ENCODE peak calls at places on chromosomes 13 and 19, in nine cellular contexts. O is dorsolateral prefrontal cortex, A is colonic mucosa, Z is pancreas, R is cardiac fibroblast, S is lower lobe of right lung, Q is H1, Y is stomach, X is PC-3. P is an unnamed sample.

GRCh38 chr13:48506092-48506701 is 26.7 kb downstream of the RCBTB2 start:
- DNase-seq in X (no peak), S (no peak), Q (no peak), A (no peak), O (no peak), Z (no peak), R (no peak), Y (no peak), P (no peak)

GRCh38 chr13:44978328-44978727 is 10.9 kb downstream of the NUFIP1 start:
- DNase-seq in O (no peak), A (no peak), X (no peak), Q (no peak), Z (no peak), S (no peak), Y (no peak), R (no peak), P (no peak)

GRCh38 chr19:43662487-43662886 is 7.5 kb downstream of the PLAUR start:
- DNase-seq in O (no peak), S (no peak), X (peak), Z (no peak), Y (no peak), R (peak), Q (no peak), A (no peak), P (no peak)

GRCh38 chr13:99281811-99282263 is 23.7 kb upstream of the GPR18 start:
- DNase-seq in Y (peak), O (no peak), Z (peak), X (no peak), Q (no peak), R (no peak), S (peak), A (peak), P (no peak)

GRCh38 chr13:107373551-107373950 is 805.6 kb upstream of the ARGLU1 start:
- DNase-seq in R (peak), X (peak), Z (no peak), S (no peak), A (no peak), Y (no peak), O (no peak), Q (no peak), P (peak)

GRCh38 chr19:47226426-47227346 is 4.3 kb downstream of the BBC3 start:
- DNase-seq in S (peak), R (peak), X (peak), O (peak), A (peak), Q (no peak), Z (peak), Y (peak), P (peak)

GRCh38 chr13:43864921-43865320 is 14.6 kb downstream of the CCDC122 start:
- DNase-seq in Z (no peak), R (no peak), Y (no peak), O (no peak), X (peak), A (no peak), S (no peak), Q (no peak), P (no peak)

GRCh38 chr19:35167251-35168119 is 12.9 kb downstream of the FXYD5 start:
- DNase-seq in X (no peak), Q (no peak), R (no peak), Y (no peak), Z (no peak), O (no peak), A (no peak), S (no peak), P (no peak)

GRCh38 chr13:113538689-113539058 is 45.9 kb upstream of the TFDP1 start:
- DNase-seq in Q (no peak), R (no peak), X (peak), A (no peak), Z (no peak), Y (no peak), O (no peak), S (peak), P (no peak)

GRCh38 chr19:56477429-56478338 is 539 bp upstream of the ZNF667 start:
- DNase-seq in A (peak), O (peak), Q (peak), S (peak), Z (peak), Y (peak), X (peak), R (peak), P (peak)

GRCh38 chr19:35346193-35347052 is 1.3 kb upstream of the FFAR1 start:
- DNase-seq in Q (no peak), Y (peak), A (peak), O (peak), R (no peak), Z (no peak), S (peak), X (no peak), P (no peak)

GRCh38 chr13:21074601-21075302 is 13.4 kb upstream of the LATS2 start:
- DNase-seq in Z (no peak), O (no peak), S (no peak), R (peak), Q (no peak), A (no peak), Y (no peak), X (no peak), P (peak)

GRCh38 chr19:13718733-13719132 is 45.6 kb upstream of the MRI1 start:
- DNase-seq in O (peak), A (peak), Y (no peak), Z (no peak), Q (peak), S (no peak), X (peak), R (peak), P (peak)

GRCh38 chr13:103222683-103223082 is 156.5 kb upstream of the SLC10A2 start:
- DNase-seq in O (no peak), S (no peak), Q (no peak), Y (no peak), A (no peak), X (no peak), R (no peak), Z (no peak), P (no peak)

GRCh38 chr13:69579351-69579750 is 528.3 kb upstream of the ATXN8OS start:
- DNase-seq in S (no peak), Z (no peak), Y (no peak), Q (no peak), O (no peak), X (peak), R (no peak), A (no peak), P (peak)

GRCh38 chr19:8132858-8133458 is 16.4 kb downstream of the FBN3 start:
- DNase-seq in Y (no peak), X (peak), S (no peak), R (no peak), O (no peak), A (no peak), Q (no peak), Z (no peak), P (no peak)

GRCh38 chr19:51687791-51688664 is 5.1 kb upstream of the SPACA6 start:
- DNase-seq in X (peak), Z (peak), Q (no peak), A (peak), S (peak), O (peak), Y (peak), R (peak), P (peak)

GRCh38 chr19:13089139-13089856 is 13.4 kb downstream of the LYL1 start:
- DNase-seq in Z (no peak), Y (no peak), R (no peak), X (peak), A (no peak), Q (no peak), O (no peak), S (no peak), P (no peak)

GRCh38 chr13:109545964-109546363 is 240.4 kb downstream of the IRS2 start:
- DNase-seq in O (no peak), S (no peak), Y (no peak), R (no peak), A (no peak), Q (no peak), Z (no peak), X (no peak), P (no peak)

GRCh38 chr19:16470541-16470910 is 1.2 kb downstream of the EPS15L1 start:
- DNase-seq in Q (no peak), O (no peak), Y (no peak), S (no peak), R (peak), Z (no peak), X (peak), A (no peak), P (no peak)

GRCh38 chr13:82615043-82615442 is 1267.2 kb downstream of the SLITRK1 start:
- DNase-seq in A (no peak), X (no peak), Q (no peak), R (no peak), Y (no peak), S (no peak), Z (no peak), O (no peak), P (no peak)

GRCh38 chr19:41308450-41309224 is 1.3 kb upstream of the CCDC97 start:
- DNase-seq in A (peak), Y (peak), O (peak), S (peak), X (peak), Z (peak), R (peak), Q (peak), P (peak)
- H3K4me3 ChIP-seq in A (peak), Y (peak), O (peak), S (peak), X (no peak), Z (peak), R (no peak), Q (no peak), P (peak)

DNA sequence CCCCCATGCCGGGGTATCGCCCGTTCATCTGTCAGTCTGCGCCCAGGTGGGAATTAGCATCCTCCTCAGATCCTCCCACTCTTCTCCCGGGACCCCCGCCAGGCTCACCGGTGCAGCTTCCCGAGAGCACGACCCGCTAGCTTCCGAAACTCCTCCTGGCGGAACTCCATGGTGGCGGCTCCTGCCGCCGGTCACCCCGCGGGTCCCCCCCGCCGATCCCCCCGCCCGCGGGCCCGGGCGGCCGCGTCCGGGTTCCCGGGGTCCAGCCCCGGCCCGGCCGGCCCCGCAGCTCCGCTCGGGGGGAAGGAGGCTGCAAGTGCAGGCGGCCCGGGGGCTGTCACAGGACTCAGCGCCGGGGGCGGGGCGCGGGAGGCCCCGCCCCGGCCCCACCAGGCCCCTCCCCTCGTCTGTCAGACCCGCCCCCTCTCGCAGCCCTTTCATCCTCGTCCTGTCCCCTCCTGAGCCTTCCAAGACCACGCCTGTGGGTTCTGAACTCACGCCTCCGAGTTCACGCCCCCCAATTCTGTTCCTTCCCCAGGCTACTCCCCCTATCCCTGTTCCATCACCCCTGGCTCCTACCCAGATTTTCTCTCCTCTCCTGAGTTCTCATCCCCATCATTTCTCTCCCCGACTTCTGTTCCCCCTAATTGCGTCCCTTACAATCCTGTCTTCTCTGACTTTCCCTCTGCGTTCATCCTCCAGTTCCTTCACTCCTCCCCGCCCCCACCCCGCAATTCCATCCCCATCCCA is at the start of gene SLC17A7:
- DNase-seq in S (no peak), X (peak), Z (no peak), O (no peak), Y (no peak), A (peak), R (no peak), Q (no peak), P (no peak)
- H3K4me3 ChIP-seq in S (peak), X (peak), Z (peak), O (peak), Y (peak), A (no peak), R (peak), Q (peak), P (no peak)

DNA sequence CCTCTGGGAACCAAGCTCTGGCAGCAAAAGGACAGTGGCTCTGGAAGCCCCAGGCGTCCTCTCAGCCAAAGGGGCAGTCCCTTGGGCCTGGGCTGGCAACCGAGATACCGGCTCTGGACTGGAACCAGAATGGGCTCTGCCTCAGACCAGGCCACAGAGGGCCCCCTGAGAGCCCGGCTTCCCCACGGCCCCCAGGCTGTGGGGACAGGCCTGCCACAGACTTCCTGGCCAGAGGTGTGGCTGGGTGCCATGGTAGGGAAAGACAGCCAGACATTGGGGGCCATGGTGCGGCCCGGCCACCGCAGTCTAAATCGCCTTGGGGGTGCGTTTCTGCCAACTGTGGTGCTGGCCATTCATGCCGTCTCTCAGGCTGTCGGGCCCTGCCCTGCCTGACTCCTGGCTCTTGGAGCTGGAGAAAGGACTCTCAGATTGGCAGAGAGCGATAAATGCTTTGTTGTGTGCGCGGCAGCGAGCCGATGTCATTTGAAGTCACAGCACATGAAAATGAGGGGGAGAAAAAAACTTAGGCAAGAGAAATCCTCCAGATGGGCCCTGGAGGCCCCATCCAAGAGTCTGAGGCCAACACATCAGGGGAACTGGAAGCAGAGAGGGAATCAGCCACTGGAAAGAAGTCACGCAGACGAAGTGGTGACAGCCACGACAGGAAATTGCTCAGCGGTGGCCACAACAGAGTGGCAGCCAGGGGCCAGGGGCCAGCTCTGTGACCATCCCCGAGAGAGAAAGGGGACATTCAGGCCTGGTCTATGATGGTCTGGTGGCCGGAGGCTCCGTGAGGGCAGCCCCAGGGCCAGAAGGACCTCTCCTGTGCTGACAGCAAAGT is 26.5 kb downstream of the SH3GL1 start:
- DNase-seq in X (no peak), Y (no peak), S (no peak), A (no peak), Z (no peak), R (peak), O (peak), Q (no peak), P (no peak)
- H3K4me3 ChIP-seq in X (no peak), Y (no peak), S (peak), A (no peak), Z (no peak), R (no peak), O (peak), Q (no peak), P (no peak)

GRCh38 chr13:62920181-62920580 is 1504.5 kb upstream of the PCDH20 start:
- DNase-seq in Z (no peak), A (no peak), O (no peak), X (no peak), Y (no peak), Q (no peak), R (no peak), S (no peak), P (no peak)
- H3K4me3 ChIP-seq in Z (no peak), A (no peak), O (no peak), X (no peak), Y (no peak), Q (no peak), R (no peak), S (no peak), P (no peak)

P was measured in astrocyte of the spinal cord.